ENCODE peak calls at places on chromosomes 5 and 9, in ten cellular contexts. D is breast epithelium, T is HCT116, G is H1, W is GM23338, E is transverse colon, C is spleen, M is GM12878, R is HepG2, I is endothelial cell of umbilical vein. L is an unnamed sample.
A peak's percentile ranks its signal among the peaks of the same experiment; 100 is the strongest.

GRCh38 chr5:717143-717542 is 24.0 kb upstream of the TPPP start:
- DNase-seq in T (no peak), D (no peak), R (no peak), E (no peak), M (no peak), W (no peak), C (no peak), I (no peak), G (no peak), L (no peak)

GRCh38 chr5:175253597-175253996 is 190.4 kb downstream of the DRD1 start:
- DNase-seq in T (no peak), R (no peak), E (no peak), C (no peak), M (no peak), D (no peak), I (no peak), G (no peak), W (no peak), L (no peak)

GRCh38 chr9:124868511-124869465 is 6.9 kb downstream of the ARPC5L start:
- DNase-seq in T (peak; percentile 40), M (no peak), I (peak; percentile 82), R (peak; percentile 71), W (peak; percentile 92), D (peak; percentile 86), E (peak; percentile 91), C (peak; percentile 96), G (peak; percentile 89), L (peak; percentile 92)

GRCh38 chr5:133891390-133891789 is 77.0 kb downstream of the C5orf15 start:
- DNase-seq in I (no peak), R (no peak), W (no peak), E (no peak), D (no peak), M (no peak), C (peak; percentile 44), G (no peak), T (no peak), L (peak; percentile 34)

GRCh38 chr5:59445741-59446140 is 447.8 kb downstream of the PDE4D start:
- DNase-seq in E (no peak), R (no peak), M (no peak), I (no peak), C (no peak), T (no peak), G (no peak), W (no peak), D (no peak), L (no peak)

GRCh38 chr9:136017813-136018190 is 56.6 kb upstream of the UBAC1 start:
- DNase-seq in M (no peak), D (no peak), W (no peak), T (no peak), C (no peak), G (no peak), E (no peak), I (no peak), R (no peak), L (peak; percentile 61)

GRCh38 chr9:68505681-68506409 is 34.8 kb downstream of the TMEM252 start:
- DNase-seq in G (no peak), E (no peak), W (no peak), C (no peak), D (no peak), T (no peak), I (no peak), M (no peak), R (no peak), L (no peak)

GRCh38 chr5:81849769-81850367 is 99.0 kb upstream of the SSBP2 start:
- DNase-seq in E (peak; percentile 13), T (no peak), I (no peak), D (no peak), R (no peak), W (no peak), C (no peak), G (no peak), M (no peak), L (no peak)

GRCh38 chr9:109868222-109868621 is 88.2 kb downstream of the PALM2AKAP2 start:
- DNase-seq in T (no peak), D (no peak), I (no peak), C (no peak), W (peak; percentile 36), R (no peak), M (no peak), E (no peak), G (no peak), L (no peak)

GRCh38 chr9:71768388-71769174 is at the start of gene CEMIP2:
- DNase-seq in R (peak; percentile 71), M (no peak), G (peak; percentile 90), I (peak; percentile 89), W (peak; percentile 90), E (peak; percentile 94), D (peak; percentile 89), C (peak; percentile 99), T (peak; percentile 62), L (peak; percentile 95)
- H3K4me1 ChIP-seq in R (peaks cover 31% of the 10 kb centered on the region), M (peaks cover 14% of the 10 kb centered on the region), G (peaks cover 14% of the 10 kb centered on the region), I (peaks cover 33% of the 10 kb centered on the region), W (peaks cover 46% of the 10 kb centered on the region), E (peaks cover 48% of the 10 kb centered on the region), D (no peaks in the 10 kb centered on the region), C (peaks cover 55% of the 10 kb centered on the region), T (peaks cover 21% of the 10 kb centered on the region), L (peaks cover 46% of the 10 kb centered on the region)

GRCh38 chr5:122120957-122121356 is 8.4 kb upstream of the ZNF474 start:
- DNase-seq in W (no peak), R (no peak), I (no peak), D (no peak), C (no peak), E (no peak), T (peak; percentile 31), M (no peak), G (no peak), L (no peak)
- TF ChIP-seq POLR2AphosphoS5 in W (no peak), R (no peak), I (no peak), D (no peak), C (no peak), E (no peak), T (no peak), M (no peak), G (no peak), L (no peak)

GRCh38 chr9:120875954-120876841 is 790 bp downstream of the PHF19 start:
- DNase-seq in E (peak; percentile 89), G (peak; percentile 85), I (peak; percentile 90), C (peak; percentile 93), T (peak; percentile 73), M (no peak), R (peak; percentile 86), W (peak; percentile 85), D (peak; percentile 73), L (peak; percentile 94)
- H3K4me1 ChIP-seq in E (peaks cover 26% of the 10 kb centered on the region), G (peaks cover 48% of the 10 kb centered on the region), I (peaks cover 26% of the 10 kb centered on the region), C (peaks cover 37% of the 10 kb centered on the region), T (peaks cover 44% of the 10 kb centered on the region), M (peaks cover 27% of the 10 kb centered on the region), R (peaks cover 45% of the 10 kb centered on the region), W (peaks cover 44% of the 10 kb centered on the region), D (no peaks in the 10 kb centered on the region), L (peaks cover 16% of the 10 kb centered on the region)

GRCh38 chr9:107054146-107054545 is 191.2 kb downstream of the ZNF462 start:
- DNase-seq in W (no peak), G (no peak), M (no peak), T (no peak), C (no peak), E (no peak), R (no peak), I (no peak), D (no peak), L (no peak)

GRCh38 chr9:107064378-107064777 is 201.4 kb downstream of the ZNF462 start:
- DNase-seq in G (no peak), M (no peak), E (no peak), I (no peak), R (no peak), D (no peak), C (no peak), W (no peak), T (no peak), L (no peak)

GRCh38 chr9:107060026-107060425 is 197.1 kb downstream of the ZNF462 start:
- DNase-seq in E (no peak), D (no peak), R (no peak), W (no peak), G (no peak), I (no peak), T (no peak), C (no peak), M (no peak), L (no peak)

DNA sequence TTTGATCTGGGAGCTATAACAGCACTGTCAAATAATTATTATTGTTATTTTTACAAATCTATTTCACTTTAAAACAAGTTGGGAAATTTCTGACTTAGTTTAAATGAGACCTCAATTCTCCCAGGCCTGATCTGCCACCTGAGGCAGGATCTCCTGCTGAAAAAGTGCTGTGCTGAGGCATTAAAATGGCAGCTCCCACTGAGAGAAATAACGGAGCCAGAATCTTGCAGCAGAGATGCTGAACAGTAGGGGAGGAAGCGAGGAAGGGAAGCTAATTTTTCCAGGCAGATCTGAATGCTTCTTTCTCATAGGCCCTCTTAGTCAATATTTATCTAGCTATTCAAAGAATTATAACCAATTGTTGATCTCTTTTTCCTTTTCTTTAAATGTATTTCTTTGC is 196.2 kb downstream of the ZNF462 start:
- DNase-seq in M (no peak), R (no peak), G (no peak), T (no peak), C (no peak), W (no peak), E (no peak), I (no peak), D (no peak), L (no peak)
- TF ChIP-seq POLR2AphosphoS5 in M (no peak), R (no peak), G (no peak), T (no peak), C (no peak), W (no peak), E (no peak), I (no peak), D (no peak), L (no peak)

GRCh38 chr5:87300176-87300575 is 32.5 kb downstream of the RASA1 start:
- DNase-seq in C (no peak), R (no peak), I (no peak), D (no peak), W (no peak), T (no peak), E (no peak), M (no peak), G (no peak), L (no peak)

GRCh38 chr5:87303324-87303723 is 35.6 kb downstream of the RASA1 start:
- DNase-seq in M (no peak), E (no peak), D (no peak), I (no peak), C (no peak), W (no peak), R (no peak), G (no peak), T (no peak), L (no peak)

GRCh38 chr5:87300744-87301143 is 33.1 kb downstream of the RASA1 start:
- DNase-seq in I (peak; percentile 83), E (no peak), W (no peak), C (no peak), R (peak; percentile 13), T (peak; percentile 81), M (no peak), G (no peak), D (no peak), L (no peak)

GRCh38 chr5:87298687-87299362 is 31.1 kb downstream of the RASA1 start:
- DNase-seq in M (no peak), I (no peak), D (no peak), T (no peak), E (no peak), W (no peak), C (no peak), G (no peak), R (no peak), L (no peak)

DNA sequence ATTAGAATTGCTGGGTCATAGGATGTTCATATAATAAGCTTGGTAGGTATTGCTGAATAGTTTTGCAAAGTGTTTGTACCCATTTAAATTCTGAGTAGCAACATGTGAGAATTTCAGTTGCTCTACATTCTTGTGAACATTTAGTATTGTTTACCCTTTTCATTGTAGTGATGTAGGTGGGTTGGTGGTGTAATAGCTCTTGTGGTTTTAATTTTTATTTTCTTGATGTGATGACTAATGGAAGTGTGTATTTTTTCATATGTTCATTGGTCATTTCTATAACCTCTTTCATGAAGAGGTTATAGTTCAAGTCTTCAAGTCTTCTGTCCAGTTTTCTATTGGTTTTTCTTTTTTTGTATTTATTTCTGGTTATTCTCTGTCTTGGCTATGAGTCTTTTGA is 34.4 kb downstream of the RASA1 start:
- DNase-seq in C (no peak), M (no peak), W (no peak), R (no peak), G (no peak), I (no peak), T (no peak), D (no peak), E (no peak), L (no peak)
- H3K4me1 ChIP-seq in C (peaks cover 31% of the 10 kb centered on the region), M (peaks cover 6% of the 10 kb centered on the region), W (peaks cover under 1% of the 10 kb centered on the region), R (peaks cover 11% of the 10 kb centered on the region), G (no peaks in the 10 kb centered on the region), I (peaks cover 22% of the 10 kb centered on the region), T (peaks cover 12% of the 10 kb centered on the region), D (no peaks in the 10 kb centered on the region), E (peaks cover 21% of the 10 kb centered on the region), L (peaks cover 14% of the 10 kb centered on the region)